ENCODE peak calls at places on chromosomes 6 and 20, in seven cellular contexts. S is stimulated activated CD8-positive, alpha-beta memory T cell treated with anti-CD3 and anti-CD28 coated beads, Interleukin-4, amount 100 ng/mL, for 1 hour; D is memory B cell; U is CD4-positive, alpha-beta T cell; K is PC-3; J is type B pancreatic cell; Q is GM23338. T is an unnamed sample.

GRCh38 chr6:41189968-41190367 is 11.0 kb downstream of the TREML2 start:
- DNase-seq in S (no peak), D (no peak), U (no peak), K (no peak), J (no peak), Q (no peak), T (no peak)

GRCh38 chr6:73394577-73395354 is at the start of gene DDX43:
- DNase-seq in S (peak; percentile 10), D (peak; percentile 58), U (peak; percentile 26), K (no peak), J (no peak), Q (peak; percentile 77), T (no peak)

GRCh38 chr6:15065603-15066002 is 180.3 kb upstream of the JARID2 start:
- DNase-seq in S (no peak), D (no peak), U (no peak), K (no peak), J (no peak), Q (no peak), T (peak; percentile 88)

GRCh38 chr6:142680308-142680707 is 264.7 kb downstream of the HIVEP2 start:
- DNase-seq in S (peak; percentile 6), D (no peak), U (no peak), K (peak; percentile 4), J (no peak), Q (no peak), T (peak; percentile 87)

GRCh38 chr20:14616003-14616402 is 278.6 kb upstream of the FLRT3 start:
- DNase-seq in S (no peak), D (no peak), U (no peak), K (peak; percentile 89), J (no peak), Q (no peak), T (no peak)

GRCh38 chr6:144153260-144153659 is 2.9 kb downstream of the STX11 start:
- DNase-seq in S (no peak), D (no peak), U (no peak), K (no peak), J (no peak), Q (no peak), T (no peak)

GRCh38 chr6:152428126-152428525 is 209.0 kb downstream of the SYNE1 start:
- DNase-seq in S (no peak), D (no peak), U (no peak), K (no peak), J (no peak), Q (peak; percentile 47), T (peak; percentile 43)

GRCh38 chr6:41209547-41209951 is 8.6 kb upstream of the TREML2 start:
- DNase-seq in S (no peak), D (no peak), U (no peak), K (no peak), J (no peak), Q (no peak), T (no peak)

GRCh38 chr6:20729086-20729485 is 194.8 kb downstream of the CDKAL1 start:
- DNase-seq in S (no peak), D (no peak), U (no peak), K (no peak), J (no peak), Q (no peak), T (no peak)

GRCh38 chr20:40646321-40647212 is 42.5 kb downstream of the MAFB start:
- DNase-seq in S (no peak), D (no peak), U (no peak), K (no peak), J (no peak), Q (peak; percentile 16), T (no peak)

GRCh38 chr6:39281312-39281980 is 32.8 kb downstream of the KCNK17 start:
- DNase-seq in S (no peak), D (no peak), U (no peak), K (no peak), J (no peak), Q (no peak), T (no peak)

GRCh38 chr6:16769986-16770376 is 8.7 kb upstream of the ATXN1 start:
- DNase-seq in S (no peak), D (no peak), U (no peak), K (peak; percentile 63), J (no peak), Q (no peak), T (peak; percentile 97)

GRCh38 chr6:12548526-12548925 is 168.0 kb upstream of the PHACTR1 start:
- DNase-seq in S (no peak), D (no peak), U (no peak), K (no peak), J (no peak), Q (no peak), T (peak; percentile 90)

GRCh38 chr6:3341467-3341866 is 82.7 kb downstream of the PSMG4 start:
- DNase-seq in S (no peak), D (no peak), U (no peak), K (no peak), J (no peak), Q (peak; percentile 54), T (peak; percentile 87)

GRCh38 chr6:128417698-128418097 is 102.7 kb downstream of the PTPRK start:
- DNase-seq in S (no peak), D (no peak), U (no peak), K (no peak), J (no peak), Q (no peak), T (no peak)

GRCh38 chr6:7669742-7670141 is 56.2 kb upstream of the BMP6 start:
- DNase-seq in S (no peak), D (no peak), U (no peak), K (peak; percentile 23), J (no peak), Q (peak; percentile 15), T (no peak)

GRCh38 chr6:111843347-111844147 is 29.7 kb downstream of the FYN start:
- DNase-seq in S (peak; percentile 49), D (no peak), U (peak; percentile 51), K (no peak), J (no peak), Q (no peak), T (peak; percentile 18)

T was measured in M059J.